ENCODE peak calls at places on chromosomes 11 and 22, in four cellular contexts. A, W, H and N are unnamed samples.

GRCh38 chr11:10784229-10785145 is 24.2 kb downstream of the EIF4G2 start:
- DNase-seq in W (no peak), A (no peak), H (no peak), N (peak; percentile 28)

GRCh38 chr11:102007567-102008437 is 39.4 kb upstream of the CFAP300 start:
- DNase-seq in A (no peak), H (peak; percentile 42), W (no peak), N (no peak)

GRCh38 chr11:110856993-110857812 is 145.0 kb upstream of the ARHGAP20 start:
- DNase-seq in W (no peak), A (no peak), H (no peak), N (no peak)

GRCh38 chr22:38109391-38110000 is 988 bp downstream of the BAIAP2L2 start:
- DNase-seq in A (no peak), H (no peak), W (no peak), N (no peak)

GRCh38 chr11:119859684-119860083 is 130.7 kb upstream of the NECTIN1 start:
- DNase-seq in W (no peak), H (no peak), A (no peak), N (peak; percentile 22)

GRCh38 chr22:28017859-28018258 is 98.8 kb upstream of the PITPNB start:
- DNase-seq in A (peak; percentile 9), W (peak; percentile 48), H (no peak), N (peak; percentile 9)

GRCh38 chr22:17926516-17926915 is 97.8 kb downstream of the MICAL3 start:
- DNase-seq in H (no peak), A (no peak), W (no peak), N (no peak)

GRCh38 chr11:70595452-70595851 is 197.1 kb downstream of the CTTN start:
- DNase-seq in H (no peak), A (no peak), W (no peak), N (no peak)

GRCh38 chr22:17266261-17266971 is 47.2 kb upstream of the ADA2 start:
- DNase-seq in W (peak; percentile 64), H (no peak), A (no peak), N (peak; percentile 45)

GRCh38 chr11:129457321-129457720 is 81.7 kb downstream of the BARX2 start:
- DNase-seq in H (peak; percentile 69), W (no peak), A (no peak), N (no peak)

GRCh38 chr11:14480716-14481115 is 18.9 kb downstream of the COPB1 start:
- DNase-seq in H (no peak), A (no peak), W (no peak), N (no peak)

GRCh38 chr11:66881436-66881835 is 24.6 kb downstream of the LRFN4 start:
- DNase-seq in A (no peak), W (peak; percentile 42), H (no peak), N (no peak)

GRCh38 chr11:31820438-31820818 is 9.3 kb upstream of the PAX6 start:
- DNase-seq in W (no peak), H (no peak), A (no peak), N (no peak)

GRCh38 chr22:38657248-38657909 is 941 bp downstream of the CBY1 start:
- DNase-seq in H (no peak), W (no peak), A (no peak), N (no peak)

GRCh38 chr11:48170176-48170839 is 46.3 kb upstream of the OR4B1 start:
- DNase-seq in H (no peak), W (no peak), A (no peak), N (peak; percentile 19)

GRCh38 chr22:33513388-33514336 is 406.6 kb downstream of the LARGE1 start:
- DNase-seq in H (no peak), W (no peak), A (no peak), N (no peak)

GRCh38 chr11:13834463-13834862 is 128.1 kb upstream of the SPON1 start:
- DNase-seq in W (no peak), A (no peak), H (no peak), N (no peak)

GRCh38 chr11:118889796-118890195 is 6.1 kb downstream of the CXCR5 start:
- DNase-seq in H (no peak), W (peak; percentile 90), A (peak; percentile 54), N (peak; percentile 74)

DNA sequence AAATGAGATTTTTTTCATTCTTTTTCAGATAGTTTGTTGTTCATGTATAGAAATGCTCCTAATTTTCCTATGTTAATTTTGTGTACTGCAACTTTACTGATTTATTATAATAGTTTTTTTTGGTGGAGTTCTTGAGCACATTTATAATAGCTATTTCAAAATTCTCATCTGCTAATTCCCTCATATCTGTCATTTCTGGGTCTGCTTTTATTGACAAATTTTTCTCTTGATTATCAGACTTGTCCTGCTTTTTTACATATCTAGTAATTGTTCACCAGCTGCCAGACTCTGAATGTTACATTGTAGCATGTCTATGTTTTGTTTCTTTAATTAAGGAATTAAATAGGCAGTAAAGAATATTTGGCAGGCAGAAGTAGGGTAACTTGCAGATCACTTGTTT is 60.9 kb upstream of the PARVA start:
- DNase-seq in A (no peak), H (no peak), W (no peak), N (no peak)
- TF ChIP-seq CTCF in A (no peak), H (no peak), W (no peak), N (no peak)

DNA sequence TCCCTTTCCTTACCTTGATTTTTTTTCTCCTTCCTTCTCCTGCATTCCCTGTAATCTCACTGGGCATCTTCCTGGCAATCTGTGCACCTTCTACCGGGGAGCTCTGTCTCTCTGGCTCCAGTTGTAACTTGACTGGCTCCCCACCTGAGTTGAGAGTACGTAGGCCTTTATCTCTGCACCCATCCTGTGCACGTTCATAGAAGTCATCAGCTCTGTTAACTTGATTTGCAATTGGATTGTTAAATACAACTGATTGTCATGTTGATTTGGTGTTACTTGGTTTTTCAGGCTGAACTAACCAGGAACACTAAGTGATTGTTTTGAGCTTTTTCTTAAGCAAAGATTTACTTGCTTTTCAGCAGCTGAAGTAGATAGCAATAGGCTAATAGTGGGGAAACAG is 11.8 kb downstream of the SWAP70 start:
- DNase-seq in W (no peak), H (no peak), A (no peak), N (no peak)
- H3K27ac ChIP-seq in W (no peak overlapping the region), H (no peak overlapping the region), A (no peak overlapping the region), N (no peak overlapping the region)

GRCh38 chr22:41479671-41480396 is 10.9 kb downstream of the ACO2 start:
- DNase-seq in W (no peak), H (no peak), A (no peak), N (no peak)
- TF ChIP-seq CTCF in W (no peak), H (no peak), A (no peak), N (no peak)

GRCh38 chr22:22157500-22157822 is 87.1 kb upstream of the VPREB1 start:
- DNase-seq in A (no peak), H (no peak), W (no peak), N (no peak)
- H3K27ac ChIP-seq in A (no peak overlapping the region), H (no peak overlapping the region), W (no peak overlapping the region), N (no peak overlapping the region)

DNA sequence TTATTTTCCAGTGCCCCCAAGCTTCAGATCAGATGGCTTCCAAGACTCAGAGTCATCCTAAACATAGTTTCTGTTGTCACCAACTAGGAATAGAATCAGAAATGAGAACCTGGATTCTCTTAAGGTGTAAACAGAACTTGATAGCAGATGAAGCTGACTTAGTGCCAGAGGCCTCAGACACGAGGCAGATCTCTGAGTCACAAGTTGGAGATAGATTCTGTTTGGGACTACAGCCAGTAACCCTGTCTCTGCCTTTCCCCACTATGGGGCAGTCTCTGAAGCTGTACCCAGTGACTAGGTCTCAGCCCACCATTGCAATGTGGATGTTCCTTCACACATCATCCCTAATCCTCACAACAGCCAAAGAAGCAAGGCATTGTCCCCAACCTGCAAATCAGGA is 25.4 kb downstream of the NEU3 start:
- DNase-seq in W (peak; percentile 68), A (no peak), H (no peak), N (no peak)
- TF ChIP-seq CTCF in W (peak; percentile 22), A (no peak), H (no peak), N (no peak)

DNA sequence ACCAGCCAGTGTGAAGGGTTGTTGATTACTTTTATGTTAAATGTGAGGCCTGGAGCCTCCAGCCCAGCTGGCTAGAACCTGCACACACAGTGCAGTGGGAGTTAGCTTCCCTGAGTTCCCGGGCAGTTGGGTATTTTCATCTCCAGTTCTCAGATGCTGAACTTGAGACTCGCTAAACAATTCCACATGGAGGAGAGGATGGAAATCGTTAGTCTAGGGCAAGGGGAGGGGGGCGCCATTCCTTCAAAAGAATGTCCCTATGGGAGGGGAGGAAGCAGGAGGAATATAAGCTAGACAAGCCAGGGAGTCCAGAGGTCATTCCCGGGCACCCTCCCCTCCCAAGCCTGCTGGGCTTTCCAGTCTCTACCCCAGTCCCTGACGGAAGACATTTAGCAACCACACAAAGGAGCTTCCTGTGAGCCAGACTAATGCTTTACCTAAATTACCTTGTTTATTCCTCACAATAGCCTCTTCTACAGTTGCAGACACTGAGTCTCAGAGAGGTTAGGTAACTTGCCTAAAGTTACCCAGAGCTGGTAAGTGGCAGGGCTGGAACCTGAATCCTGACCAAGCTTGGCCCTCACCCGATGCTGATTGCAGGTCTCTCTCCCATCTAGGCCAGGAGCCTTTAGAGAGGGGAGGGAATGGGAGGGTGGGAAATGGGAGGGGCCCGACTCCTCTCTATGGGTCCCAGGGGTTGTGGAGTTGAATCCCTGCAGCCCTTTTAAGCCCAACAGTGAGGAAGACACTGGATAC is 1.9 kb upstream of the TSKU start:
- DNase-seq in H (no peak), W (no peak), A (no peak), N (no peak)
- H3K27ac ChIP-seq in H (peak overlapping the region; percentile 94), W (no peak overlapping the region), A (peak overlapping the region; percentile 99), N (peak overlapping the region; percentile 94)